ENCODE peak calls at places on chromosomes 16 and 17, in four cellular contexts. J is CD8-positive, alpha-beta T cell; R is tibial nerve; E is GM10248. U is an unnamed sample.

GRCh38 chr17:34314279-34314678 is 5.0 kb upstream of the CCL8 start:
- DNase-seq in J (no peak), E (no peak), R (peak; percentile 17), U (peak; percentile 95)

GRCh38 chr16:25546781-25547180 is 145.0 kb upstream of the HS3ST4 start:
- DNase-seq in R (no peak), E (no peak), J (no peak), U (no peak)

GRCh38 chr16:87560428-87561199 is 41.7 kb upstream of the JPH3 start:
- DNase-seq in J (no peak), E (no peak), R (no peak), U (no peak)

GRCh38 chr17:78491236-78492115 is 85.7 kb downstream of the DNAH17 start:
- DNase-seq in R (no peak), E (no peak), J (no peak), U (no peak)

GRCh38 chr16:4935231-4935855 is 1.6 kb downstream of the PPL start:
- DNase-seq in J (no peak), R (peak; percentile 89), E (no peak), U (peak; percentile 83)

GRCh38 chr16:88010343-88010970 is 59.2 kb downstream of the BANP start:
- DNase-seq in E (no peak), J (no peak), R (no peak), U (no peak)

GRCh38 chr16:50253511-50253903 is 12.8 kb upstream of the ADCY7 start:
- DNase-seq in J (no peak), R (no peak), E (no peak), U (no peak)

GRCh38 chr16:87160752-87161337 is 156.3 kb downstream of the C16orf95 start:
- DNase-seq in J (no peak), E (no peak), R (no peak), U (no peak)

GRCh38 chr16:27770271-27771196 is 220.6 kb downstream of the KATNIP start:
- DNase-seq in J (no peak), E (no peak), R (no peak), U (no peak)

GRCh38 chr17:225551-225950 is 44.1 kb upstream of the DOC2B start:
- DNase-seq in E (no peak), R (no peak), J (no peak), U (no peak)

GRCh38 chr17:17792551-17793377 is 44.0 kb downstream of the SREBF1 start:
- DNase-seq in E (peak; percentile 40), R (no peak), J (peak; percentile 68), U (peak; percentile 91)

GRCh38 chr17:48244814-48245213 is 137.2 kb downstream of the SNX11 start:
- DNase-seq in E (no peak), J (no peak), R (no peak), U (no peak)

GRCh38 chr17:16935241-16935663 is 36.7 kb downstream of the TNFRSF13B start:
- DNase-seq in R (no peak), E (no peak), J (no peak), U (no peak)

GRCh38 chr16:49839462-49839825 is 16.5 kb downstream of the ZNF423 start:
- DNase-seq in E (no peak), J (no peak), R (no peak), U (no peak)

GRCh38 chr16:58377932-58378331 is 14.3 kb upstream of the GINS3 start:
- DNase-seq in J (no peak), E (no peak), R (no peak), U (peak; percentile 45)

DNA sequence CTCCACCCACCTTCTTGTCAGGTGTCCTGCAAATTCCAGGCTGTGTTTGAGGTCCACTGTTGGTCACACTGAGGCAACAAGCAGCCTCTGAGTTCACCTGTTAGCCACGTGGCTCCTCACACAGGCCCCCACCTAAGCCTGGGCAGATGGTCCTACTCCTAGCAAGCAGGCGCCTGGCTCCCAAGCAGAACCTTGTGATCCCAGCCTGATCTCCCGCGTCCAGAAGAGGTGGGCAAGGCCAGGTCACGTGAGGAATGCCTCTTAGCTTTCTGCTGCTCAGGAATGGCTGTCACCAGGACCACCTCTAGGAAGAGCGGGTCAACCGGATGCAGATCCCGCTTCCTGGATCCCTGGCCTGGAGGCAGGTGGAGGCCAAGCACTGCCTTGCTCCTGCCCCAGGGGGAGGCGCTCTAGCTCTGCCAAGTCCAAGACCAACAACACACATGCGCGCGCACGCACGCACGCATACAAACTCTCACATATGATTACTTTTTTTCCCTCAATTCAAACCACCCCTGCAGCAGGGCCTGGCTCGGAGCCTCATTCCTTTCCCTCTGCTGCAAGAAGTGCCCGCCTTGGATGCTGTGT is 9.5 kb downstream of the CYB561 start:
- DNase-seq in E (no peak), J (no peak), R (no peak), U (peak; percentile 56)
- TF ChIP-seq CTCF in E (no peak), J (no peak), R (no peak), U (peak; percentile 19)

DNA sequence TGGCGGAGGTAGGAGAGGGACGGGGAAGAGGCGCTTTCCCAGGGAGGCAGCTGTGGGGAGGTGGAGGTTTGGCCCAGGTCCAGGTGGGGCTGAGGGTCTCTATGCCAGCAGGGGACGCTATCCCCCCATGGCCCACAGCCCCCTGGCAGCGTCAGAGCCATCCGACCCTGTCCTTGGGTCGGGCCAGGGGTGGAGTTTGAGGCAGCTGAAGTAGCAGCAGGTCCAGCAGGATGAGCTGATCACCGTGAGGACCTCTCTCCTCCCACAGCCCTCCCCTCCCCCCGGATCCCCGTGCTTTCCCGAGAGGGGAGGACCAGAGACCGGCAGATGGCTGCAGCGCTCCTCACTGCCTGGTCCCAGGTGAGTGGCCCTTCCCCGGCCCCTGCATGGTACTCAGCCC is 3.2 kb downstream of the ZNF205 start:
- DNase-seq in J (no peak), R (no peak), E (no peak), U (no peak)
- TF ChIP-seq CTCF in J (no peak), R (no peak), E (no peak), U (no peak)

GRCh38 chr16:79599256-79599836 is 1.2 kb downstream of the MAF start:
- DNase-seq in J (peak; percentile 10), E (peak; percentile 21), R (no peak), U (no peak)

GRCh38 chr16:79597277-79597676 is 3.3 kb downstream of the MAF start:
- DNase-seq in J (no peak), R (no peak), E (no peak), U (no peak)

GRCh38 chr16:79599837-79600635 is 501 bp downstream of the MAF start:
- DNase-seq in J (peak; percentile 29), R (no peak), E (no peak), U (peak; percentile 29)

GRCh38 chr16:79597775-79598174 is 2.8 kb downstream of the MAF start:
- DNase-seq in E (no peak), J (no peak), R (no peak), U (no peak)

GRCh38 chr16:79598341-79599181 is 2.0 kb downstream of the MAF start:
- DNase-seq in R (peak; percentile 44), J (peak; percentile 28), E (no peak), U (peak; percentile 23)
- TF ChIP-seq CTCF in R (peak; percentile 23), J (no peak), E (no peak), U (no peak)

GRCh38 chr16:31157136-31157535 is 7.3 kb upstream of the PRSS36 start:
- DNase-seq in J (no peak), E (peak; percentile 20), R (no peak), U (no peak)
- TF ChIP-seq CTCF in J (no peak), E (no peak), R (no peak), U (no peak)

GRCh38 chr16:68960910-68961309 is 117.6 kb downstream of the TANGO6 start:
- DNase-seq in E (no peak), J (no peak), R (no peak), U (no peak)
- TF ChIP-seq CTCF in E (no peak), J (no peak), R (no peak), U (no peak)

GRCh38 chr17:76707985-76708807 is 2.6 kb downstream of the MXRA7 start:
- DNase-seq in R (no peak), E (no peak), J (no peak), U (no peak)
- TF ChIP-seq CTCF in R (peak; percentile 16), E (no peak), J (no peak), U (peak; percentile 44)

GRCh38 chr17:74601944-74602572 is 10.0 kb upstream of the CD300LD start:
- DNase-seq in J (peak; percentile 17), E (peak; percentile 65), R (no peak), U (peak; percentile 49)
- TF ChIP-seq CTCF in J (peak; percentile 40), E (peak; percentile 62), R (peak; percentile 17), U (peak; percentile 67)

DNA sequence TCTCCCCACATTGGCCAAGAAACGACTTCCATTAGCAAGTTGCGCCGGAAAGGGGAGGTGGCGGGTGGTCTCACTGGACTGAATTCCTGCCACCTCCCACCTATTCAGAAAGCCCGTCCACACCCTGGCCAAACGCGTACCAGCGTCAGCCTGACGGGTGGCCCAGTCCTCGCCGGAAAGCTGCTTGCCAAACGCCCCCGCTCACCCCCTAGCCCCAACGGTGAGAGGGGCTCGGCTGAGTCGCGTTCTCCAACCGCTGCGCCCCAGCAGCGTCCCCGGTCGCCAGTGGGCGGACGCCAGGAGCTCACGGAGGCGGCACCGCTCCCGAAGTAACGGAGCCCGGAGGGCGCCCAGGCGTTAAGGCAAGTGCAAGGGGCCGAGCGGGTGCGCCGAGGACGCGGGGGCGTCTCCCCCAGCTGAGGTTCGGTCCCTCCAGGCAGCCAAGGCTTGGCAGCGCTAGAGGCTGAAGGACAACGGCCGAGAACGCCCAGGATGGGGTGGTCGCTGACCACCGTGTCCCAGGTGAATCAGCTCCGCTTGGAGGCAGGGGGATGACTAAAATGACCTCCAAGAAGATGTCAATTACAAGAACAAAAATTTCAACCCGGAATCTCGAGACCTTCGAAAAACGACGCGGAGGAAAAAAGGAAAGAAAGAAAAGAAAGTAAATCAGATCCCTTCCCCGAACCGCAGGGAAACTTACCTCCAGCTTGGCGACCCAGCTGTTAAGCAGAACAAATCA is 470.9 kb downstream of the SOX9 start:
- DNase-seq in J (no peak), E (no peak), R (no peak), U (peak; percentile 30)
- TF ChIP-seq CTCF in J (no peak), E (no peak), R (no peak), U (no peak)

GRCh38 chr16:47045023-47045422 is 71.5 kb upstream of the DNAJA2 start:
- DNase-seq in J (no peak), R (no peak), E (no peak), U (peak; percentile 19)
- TF ChIP-seq CTCF in J (no peak), R (no peak), E (no peak), U (peak; percentile 16)

GRCh38 chr17:64507418-64507766 is 615 bp downstream of the CEP95 start:
- DNase-seq in E (peak; percentile 58), J (peak; percentile 21), R (no peak), U (peak; percentile 81)
- TF ChIP-seq CTCF in E (peak; percentile 59), J (peak; percentile 59), R (peak; percentile 9), U (peak; percentile 60)